ENCODE peak calls at places on chromosomes 16 and 17, in ten cellular contexts. Y is BJ; D is cardiac septum; E is memory B cell; X is A172; R is NCI-H1105; K is A549; A is activated CD4-positive, alpha-beta T cell treated with anti-CD3 and anti-CD28 coated beads for 48 hours; J is PC-9; P is central memory CD4-positive, alpha-beta T cell. L is an unnamed sample.

GRCh38 chr17:55201609-55201932 is 63.2 kb upstream of the HLF start:
- DNase-seq in P (no peak), E (no peak), D (no peak), K (no peak), A (no peak), Y (no peak), R (no peak), J (no peak), X (no peak), L (no peak)

GRCh38 chr17:66425751-66426396 is 123.5 kb downstream of the PRKCA start:
- DNase-seq in P (no peak), E (no peak), Y (no peak), D (no peak), K (no peak), R (no peak), J (no peak), X (no peak), A (no peak), L (no peak)

GRCh38 chr17:45247429-45248131 is 14.3 kb downstream of the SPATA32 start:
- DNase-seq in D (peak; percentile 95), X (peak; percentile 97), J (peak; percentile 98), R (peak; percentile 93), K (peak; percentile 99), E (peak; percentile 93), P (peak; percentile 95), A (peak; percentile 98), Y (no peak), L (peak; percentile 100)

GRCh38 chr16:86048882-86049585 is 150.1 kb downstream of the IRF8 start:
- DNase-seq in R (no peak), Y (no peak), D (no peak), E (no peak), A (peak; percentile 28), P (no peak), X (no peak), K (no peak), J (no peak), L (no peak)

GRCh38 chr16:87965973-87966667 is 14.9 kb downstream of the BANP start:
- DNase-seq in A (no peak), J (no peak), X (no peak), R (no peak), E (no peak), D (no peak), K (no peak), P (no peak), Y (peak; percentile 71), L (no peak)

GRCh38 chr17:82648165-82648668 is at the start of gene WDR45B:
- DNase-seq in R (peak; percentile 94), D (peak; percentile 96), E (peak; percentile 81), X (peak; percentile 84), Y (peak; percentile 71), J (peak; percentile 95), A (peak; percentile 94), P (peak; percentile 87), K (peak; percentile 99), L (peak; percentile 97)

GRCh38 chr16:74999683-75000480 is 1.1 kb downstream of the ZNRF1 start:
- DNase-seq in R (peak; percentile 35), X (no peak), K (no peak), P (peak; percentile 65), J (peak; percentile 50), Y (no peak), D (peak; percentile 78), A (peak; percentile 75), E (no peak), L (no peak)

GRCh38 chr17:33765871-33766270 is 472.8 kb upstream of the ASIC2 start:
- DNase-seq in X (no peak), R (no peak), P (no peak), Y (no peak), J (no peak), A (no peak), E (no peak), D (no peak), K (no peak), L (no peak)